ENCODE peak calls at places on chromosomes 1 and 21, in seven cellular contexts. R is psoas muscle, X is GM23338, J is HFF-Myc, A is endothelial cell of umbilical vein, P is ascending aorta, Q is neural crest cell. N is an unnamed sample.

GRCh38 chr1:154975409-154976205 is 1.1 kb downstream of the CKS1B start:
- DNase-seq in J (no peak), X (peak; percentile 61), Q (no peak), P (peak; percentile 79), R (peak; percentile 58), A (peak; percentile 67), N (no peak)

GRCh38 chr21:46096997-46097825 is 701 bp upstream of the COL6A2 start:
- DNase-seq in J (no peak), Q (no peak), A (no peak), R (peak; percentile 17), X (peak; percentile 48), P (peak; percentile 63), N (peak; percentile 39)

GRCh38 chr1:10532357-10532756 is 57.6 kb downstream of the PEX14 start:
- DNase-seq in Q (no peak), P (peak; percentile 40), J (no peak), R (no peak), X (no peak), A (no peak), N (no peak)

GRCh38 chr1:44326066-44326701 is 28.9 kb downstream of the ERI3 start:
- DNase-seq in A (no peak), J (no peak), R (no peak), X (no peak), Q (no peak), P (no peak), N (no peak)

GRCh38 chr1:245541389-245541788 is 386.6 kb downstream of the KIF26B start:
- DNase-seq in J (no peak), R (no peak), A (no peak), P (no peak), X (no peak), Q (no peak), N (no peak)

GRCh38 chr1:33002006-33002405 is 34.7 kb downstream of the AK2 start:
- DNase-seq in A (no peak), J (no peak), P (no peak), Q (no peak), R (no peak), X (no peak), N (no peak)

GRCh38 chr1:89454845-89455521 is 69.6 kb upstream of the LRRC8B start:
- DNase-seq in J (peak; percentile 14), Q (peak; percentile 48), P (no peak), A (peak; percentile 58), X (peak; percentile 75), R (peak; percentile 18), N (no peak)

GRCh38 chr1:19648689-19649088 is 4.6 kb downstream of the NBL1 start:
- DNase-seq in P (no peak), A (no peak), R (peak; percentile 31), Q (no peak), J (no peak), X (peak; percentile 96), N (no peak)

GRCh38 chr1:161721738-161722343 is 497 bp downstream of the FCRLB start:
- DNase-seq in J (peak; percentile 74), Q (no peak), X (no peak), A (no peak), P (no peak), R (no peak), N (no peak)

GRCh38 chr1:10085076-10085475 is 52.3 kb downstream of the UBE4B start:
- DNase-seq in R (no peak), J (no peak), P (no peak), Q (no peak), A (no peak), X (no peak), N (no peak)

GRCh38 chr1:27517907-27518718 is 28.1 kb upstream of the WASF2 start:
- DNase-seq in J (no peak), Q (no peak), P (no peak), X (no peak), R (no peak), A (no peak), N (no peak)

GRCh38 chr1:174114788-174115448 is 44.4 kb upstream of the RABGAP1L start:
- DNase-seq in J (peak; percentile 47), R (no peak), X (peak; percentile 89), Q (peak; percentile 31), A (peak; percentile 48), P (no peak), N (no peak)

GRCh38 chr21:45365608-45366241 is 39.2 kb upstream of the COL18A1 start:
- DNase-seq in P (no peak), X (peak; percentile 89), J (no peak), Q (no peak), R (no peak), A (peak; percentile 42), N (no peak)

GRCh38 chr1:9476790-9477463 is 62.3 kb upstream of the SLC25A33 start:
- DNase-seq in Q (no peak), P (no peak), J (no peak), X (no peak), A (no peak), R (no peak), N (no peak)

GRCh38 chr1:109240158-109241152 is 8.9 kb upstream of the CELSR2 start:
- DNase-seq in A (no peak), X (peak; percentile 87), J (peak; percentile 25), R (peak; percentile 85), P (no peak), Q (no peak), N (no peak)

GRCh38 chr1:66676616-66677298 is 75.5 kb upstream of the DYNLT5 start:
- DNase-seq in P (no peak), A (peak; percentile 94), J (no peak), R (no peak), Q (no peak), X (no peak), N (no peak)

GRCh38 chr1:161082996-161083742 is 6.2 kb downstream of the NECTIN4 start:
- DNase-seq in J (peak; percentile 38), X (no peak), Q (no peak), R (peak; percentile 86), P (peak; percentile 86), A (no peak), N (no peak)

GRCh38 chr1:5910276-5910620 is 82.0 kb downstream of the NPHP4 start:
- DNase-seq in Q (no peak), J (no peak), R (no peak), X (no peak), P (no peak), A (no peak), N (peak; percentile 24)

GRCh38 chr1:41282679-41283317 is 40.7 kb upstream of the SCMH1 start:
- DNase-seq in Q (peak; percentile 50), J (no peak), R (peak; percentile 24), X (peak; percentile 80), P (no peak), A (peak; percentile 30), N (peak; percentile 70)
- TF ChIP-seq CTCF in Q (peak; percentile 79), J (peak; percentile 90), R (peak; percentile 73), X (peak; percentile 75), P (peak; percentile 82), A (peak; percentile 91), N (peak; percentile 69)

DNA sequence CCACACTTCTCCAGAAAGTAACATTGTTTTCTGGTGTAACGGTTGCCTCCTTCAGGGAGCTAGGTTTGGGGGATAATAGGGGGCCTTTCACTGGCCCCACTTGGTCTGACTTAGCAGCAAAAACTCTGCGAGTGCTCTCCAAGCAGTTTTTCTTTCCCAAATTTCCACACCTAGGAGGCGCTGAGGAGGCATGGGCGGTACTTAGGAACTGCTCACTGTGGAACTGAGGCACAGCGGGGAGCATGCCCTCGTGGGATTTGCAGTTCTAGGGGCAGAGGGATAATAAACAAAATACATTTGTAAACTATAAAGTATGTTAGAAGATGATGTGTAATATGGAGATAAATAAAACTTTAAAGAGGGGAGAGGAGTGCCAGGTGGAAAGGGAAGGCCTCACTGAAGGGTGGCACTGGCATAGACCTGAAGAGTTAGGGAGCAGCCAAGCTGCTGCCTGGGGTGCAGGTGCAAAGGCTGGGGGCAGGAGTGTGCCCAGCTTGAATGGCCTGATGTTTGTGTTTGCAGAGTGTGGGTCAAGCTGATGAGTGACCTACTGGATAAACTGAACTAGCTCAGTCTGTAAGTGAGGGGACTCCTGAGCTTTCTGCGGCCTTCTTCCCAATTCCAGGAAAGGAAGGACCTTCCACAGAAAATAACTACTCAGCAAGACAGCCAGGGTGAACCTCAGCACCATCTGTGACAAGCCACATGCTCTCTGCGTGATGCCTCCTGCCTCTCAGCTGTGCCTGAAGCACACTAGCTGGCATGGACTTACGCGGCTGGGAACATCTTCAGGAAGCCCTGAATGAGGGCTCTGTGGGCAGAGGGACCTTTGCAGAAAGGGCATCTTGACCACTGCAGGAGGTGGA is 1.9 kb downstream of the EPHX1 start:
- DNase-seq in X (peak; percentile 80), R (no peak), A (no peak), P (no peak), J (no peak), Q (no peak), N (no peak)
- TF ChIP-seq CTCF in X (peak; percentile 74), R (peak; percentile 21), A (no peak), P (peak; percentile 31), J (peak; percentile 46), Q (peak; percentile 44), N (no peak)

GRCh38 chr1:39648496-39648895 is 9.1 kb upstream of the HEYL start:
- DNase-seq in X (no peak), A (no peak), J (no peak), P (no peak), Q (no peak), R (no peak), N (no peak)

GRCh38 chr1:39645411-39646043 is 6.1 kb upstream of the HEYL start:
- DNase-seq in A (no peak), J (no peak), P (no peak), Q (no peak), R (no peak), X (no peak), N (no peak)

GRCh38 chr1:39647247-39647646 is 7.8 kb upstream of the HEYL start:
- DNase-seq in P (no peak), J (no peak), Q (no peak), X (no peak), R (no peak), A (no peak), N (no peak)

GRCh38 chr1:39643705-39644104 is 4.3 kb upstream of the HEYL start:
- DNase-seq in R (no peak), A (no peak), J (no peak), X (no peak), P (no peak), Q (no peak), N (no peak)

DNA sequence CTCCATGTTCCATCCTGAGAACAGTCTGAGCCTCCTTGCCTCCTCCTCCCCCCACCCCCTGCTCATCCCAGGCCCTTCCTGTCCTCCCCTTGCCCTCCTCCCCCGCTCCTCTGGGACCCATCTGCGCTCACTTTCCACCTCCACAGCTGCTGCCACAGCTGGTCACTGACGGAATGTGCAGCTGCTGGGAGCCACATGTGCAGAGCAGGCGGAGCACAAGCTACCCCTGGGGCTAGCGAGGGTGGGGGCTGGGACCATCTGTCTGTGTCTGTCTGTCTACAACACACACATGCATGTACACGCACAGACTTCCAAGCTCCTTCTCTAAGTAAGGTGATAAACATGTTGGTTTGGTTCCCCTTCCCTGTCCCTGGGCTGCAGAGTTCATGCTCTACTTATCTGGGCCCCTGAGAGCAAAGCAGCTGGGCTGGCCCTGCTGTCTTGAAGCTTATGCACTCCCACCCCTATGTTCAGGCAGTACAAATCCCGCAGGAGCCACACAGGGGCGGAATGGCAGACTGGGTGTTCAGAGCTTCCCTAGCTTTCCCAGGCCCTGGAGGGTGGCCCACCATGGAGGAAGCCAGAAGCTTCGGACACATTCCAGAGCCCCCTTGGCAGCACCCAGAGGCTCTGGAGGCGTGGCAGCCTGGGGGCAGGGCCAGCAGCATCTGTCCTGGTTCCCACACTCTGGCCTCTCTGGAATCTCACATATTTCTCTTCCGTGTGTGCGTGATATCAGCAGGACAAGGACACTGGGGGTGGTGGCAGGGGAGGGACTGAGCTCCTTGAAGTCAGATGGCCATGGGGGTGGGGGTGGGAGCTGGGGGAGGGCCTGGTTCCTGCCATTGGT is 7.0 kb upstream of the HEYL start:
- DNase-seq in X (peak; percentile 80), J (peak; percentile 87), R (peak; percentile 79), P (peak; percentile 76), Q (no peak), A (no peak), N (peak; percentile 38)
- TF ChIP-seq CTCF in X (no peak), J (no peak), R (no peak), P (no peak), Q (no peak), A (no peak), N (no peak)

GRCh38 chr1:23566304-23566703 is 7.0 kb upstream of the ID3 start:
- DNase-seq in P (no peak), A (no peak), X (peak; percentile 65), Q (no peak), J (no peak), R (no peak), N (no peak)
- TF ChIP-seq CTCF in P (no peak), A (peak; percentile 35), X (peak; percentile 62), Q (no peak), J (peak; percentile 15), R (no peak), N (no peak)

N was measured in mesothelial cell of epicardium.